ENCODE peak calls at places on chromosomes 12 and 14, in six cellular contexts. S is activated CD4-positive, alpha-beta T cell treated with anti-CD3 and anti-CD28 coated beads, Interleukin-2, amount 50 U/mL, for 1 hour; D is NCI-H1092; U is NCI-H1105; W is head of caudate nucleus; X is thoracic aorta. P is an unnamed sample.

GRCh38 chr12:121530600-121531355 is 50.0 kb downstream of the KDM2B start:
- DNase-seq in W (peak; percentile 52), X (peak; percentile 36), U (no peak), S (peak; percentile 65), D (no peak), P (peak; percentile 60)

GRCh38 chr12:30041096-30041495 is 257.4 kb upstream of the TMTC1 start:
- DNase-seq in U (no peak), D (no peak), W (no peak), S (no peak), X (no peak), P (no peak)

GRCh38 chr14:36091096-36091495 is 85.4 kb downstream of the PTCSC3 start:
- DNase-seq in S (no peak), W (no peak), X (no peak), D (no peak), U (no peak), P (no peak)

GRCh38 chr14:89543420-89543790 is 126.4 kb upstream of the FOXN3 start:
- DNase-seq in W (peak; percentile 69), X (no peak), S (no peak), U (no peak), D (no peak), P (no peak)

GRCh38 chr12:89645434-89645833 is 63.2 kb downstream of the ATP2B1 start:
- DNase-seq in D (no peak), X (no peak), U (no peak), S (no peak), W (no peak), P (no peak)

GRCh38 chr12:38669081-38669480 is 236.3 kb downstream of the CPNE8 start:
- DNase-seq in W (no peak), D (no peak), U (no peak), S (no peak), X (no peak), P (no peak)

GRCh38 chr12:103727638-103728037 is 113.4 kb downstream of the NT5DC3 start:
- DNase-seq in D (no peak), W (no peak), X (no peak), U (no peak), S (no peak), P (no peak)

GRCh38 chr12:122336015-122336946 is 70.0 kb upstream of the VPS33A start:
- DNase-seq in D (no peak), W (no peak), X (no peak), U (peak; percentile 7), S (peak; percentile 49), P (peak; percentile 4)

GRCh38 chr14:104373055-104373854 is 206.3 kb upstream of the C14orf180 start:
- DNase-seq in X (no peak), W (no peak), D (peak; percentile 62), U (no peak), S (no peak), P (no peak)